ENCODE peak calls at places on chromosomes 11 and 22, in five cellular contexts. M is GM12892, D is GM12878, A is K562, K is H1. Z is an unnamed sample.

GRCh38 chr22:38699784-38700183 is 959 bp downstream of the JOSD1 start:
- DNase-seq in A (no peak), D (no peak), M (no peak), K (no peak), Z (no peak)

GRCh38 chr22:39763276-39763675 is 130.3 kb downstream of the ENTHD1 start:
- DNase-seq in A (no peak), K (no peak), M (no peak), D (no peak), Z (no peak)

GRCh38 chr11:134407321-134407828 is 4.7 kb downstream of the B3GAT1 start:
- DNase-seq in M (no peak), A (no peak), K (no peak), D (no peak), Z (no peak)

GRCh38 chr11:19827399-19828135 is 114.9 kb downstream of the NAV2 start:
- DNase-seq in A (no peak), M (no peak), D (no peak), K (no peak), Z (no peak)

GRCh38 chr22:48217596-48217995 is 1455.1 kb downstream of the TBC1D22A start:
- DNase-seq in D (no peak), M (no peak), A (no peak), K (no peak), Z (no peak)

GRCh38 chr22:33020721-33021120 is 37.5 kb downstream of the SYN3 start:
- DNase-seq in M (no peak), D (no peak), K (no peak), A (no peak), Z (no peak)

GRCh38 chr22:48894064-48894671 is 933.5 kb downstream of the BRD1 start:
- DNase-seq in A (peak), M (no peak), D (no peak), K (peak), Z (no peak)

GRCh38 chr11:116738975-116739374 is 33.8 kb downstream of the BUD13 start:
- DNase-seq in K (no peak), D (no peak), M (no peak), A (no peak), Z (no peak)

GRCh38 chr11:123470862-123471261 is 40.8 kb downstream of the GRAMD1B start:
- DNase-seq in A (no peak), D (no peak), K (no peak), M (no peak), Z (no peak)

GRCh38 chr11:86196924-86197323 is 47.6 kb upstream of the EED start:
- DNase-seq in D (no peak), A (no peak), M (no peak), K (no peak), Z (no peak)

GRCh38 chr11:9823439-9823838 is 159.6 kb downstream of the SWAP70 start:
- DNase-seq in A (no peak), K (no peak), M (no peak), D (no peak), Z (no peak)

GRCh38 chr22:46563381-46564083 is 26.1 kb upstream of the CELSR1 start:
- DNase-seq in D (no peak), M (peak), A (peak), K (peak), Z (peak)

GRCh38 chr11:117072517-117073218 is 25.6 kb downstream of the SIK3 start:
- DNase-seq in A (peak), M (no peak), K (no peak), D (peak), Z (no peak)

GRCh38 chr11:2975594-2975993 is 16.5 kb downstream of the NAP1L4 start:
- DNase-seq in A (peak), M (no peak), K (no peak), D (no peak), Z (no peak)

GRCh38 chr11:68373189-68373809 is 60.9 kb downstream of the LRP5 start:
- DNase-seq in M (no peak), A (no peak), K (no peak), D (no peak), Z (no peak)

GRCh38 chr22:20089977-20090729 is 10.1 kb downstream of the DGCR8 start:
- DNase-seq in K (no peak), D (no peak), M (no peak), A (no peak), Z (no peak)

GRCh38 chr11:61378713-61379313 is 13.6 kb upstream of the TMEM216 start:
- DNase-seq in K (no peak), A (no peak), D (no peak), M (no peak), Z (no peak)

GRCh38 chr11:93193721-93194120 is 4.1 kb downstream of the SLC36A4 start:
- DNase-seq in K (no peak), A (no peak), D (no peak), M (no peak), Z (no peak)

GRCh38 chr11:77752518-77752917 is 68.0 kb downstream of the RSF1 start:
- DNase-seq in A (no peak), M (no peak), K (no peak), D (no peak), Z (no peak)

GRCh38 chr11:104422320-104422944 is 258.5 kb upstream of the PDGFD start:
- DNase-seq in M (no peak), A (no peak), K (no peak), D (no peak), Z (no peak)

GRCh38 chr11:131300304-131300703 is 70.1 kb upstream of the NTM start:
- DNase-seq in M (no peak), K (no peak), A (no peak), D (no peak), Z (no peak)

GRCh38 chr11:24064309-24064903 is 432.4 kb upstream of the LUZP2 start:
- DNase-seq in M (no peak), D (no peak), K (no peak), A (no peak), Z (no peak)

GRCh38 chr11:13207665-13208594 is 69.7 kb upstream of the BMAL1 start:
- DNase-seq in D (no peak), M (no peak), A (peak), K (peak), Z (no peak)

GRCh38 chr11:23556163-23556750 is 696.0 kb upstream of the CCDC179 start:
- DNase-seq in D (no peak), M (no peak), A (no peak), K (no peak), Z (no peak)

GRCh38 chr11:72249961-72250360 is 6.0 kb upstream of the PHOX2A start:
- DNase-seq in A (no peak), K (no peak), D (no peak), M (no peak), Z (no peak)

GRCh38 chr22:19940536-19941364 is 822 bp upstream of the COMT start:
- DNase-seq in D (no peak), K (no peak), M (no peak), A (no peak), Z (no peak)

GRCh38 chr22:36386900-36387663 is 685 bp downstream of the MYH9 start:
- DNase-seq in K (no peak), D (no peak), A (peak), M (peak), Z (no peak)

GRCh38 chr22:36636916-36637315 is 66.6 kb downstream of the CACNG2 start:
- DNase-seq in M (no peak), D (no peak), A (no peak), K (no peak), Z (no peak)

GRCh38 chr11:15119826-15120225 is 5.1 kb downstream of the INSC start:
- DNase-seq in D (no peak), M (no peak), K (no peak), A (no peak), Z (no peak)

GRCh38 chr11:126438691-126439090 is 83.2 kb downstream of the ST3GAL4 start:
- DNase-seq in D (no peak), M (no peak), A (no peak), K (no peak), Z (no peak)

GRCh38 chr11:72629266-72629665 is 45.0 kb downstream of the PDE2A start:
- DNase-seq in M (no peak), A (no peak), K (no peak), D (no peak), Z (no peak)

GRCh38 chr11:11113676-11114075 is 239.4 kb downstream of the CSNK2A3 start:
- DNase-seq in M (no peak), D (peak), K (no peak), A (no peak), Z (no peak)

GRCh38 chr11:23976369-23976768 is 520.5 kb upstream of the LUZP2 start:
- DNase-seq in K (no peak), A (no peak), M (no peak), D (no peak), Z (no peak)

GRCh38 chr11:47464479-47464878 is 15.5 kb upstream of the RAPSN start:
- DNase-seq in K (no peak), M (no peak), D (no peak), A (no peak), Z (no peak)

GRCh38 chr11:36012979-36013378 is 69.1 kb downstream of the LDLRAD3 start:
- DNase-seq in D (no peak), M (no peak), A (no peak), K (no peak), Z (no peak)

GRCh38 chr22:23107487-23108323 is 34.1 kb downstream of the RSPH14 start:
- DNase-seq in K (no peak), M (no peak), D (no peak), A (no peak), Z (no peak)

GRCh38 chr22:43158778-43159483 is 7.6 kb downstream of the TSPO start:
- DNase-seq in A (no peak), K (no peak), D (no peak), M (no peak), Z (no peak)

GRCh38 chr22:43157874-43158546 is 6.7 kb downstream of the TSPO start:
- DNase-seq in M (no peak), A (no peak), D (no peak), K (no peak), Z (no peak)

GRCh38 chr22:43159484-43160178 is 8.3 kb downstream of the TSPO start:
- DNase-seq in K (peak), A (no peak), M (no peak), D (no peak), Z (no peak)

GRCh38 chr22:43162412-43163150 is 11.2 kb downstream of the TSPO start:
- DNase-seq in D (no peak), A (no peak), K (no peak), M (no peak), Z (no peak)

GRCh38 chr22:43160497-43161126 is 9.3 kb downstream of the TSPO start:
- DNase-seq in K (no peak), M (no peak), D (no peak), A (no peak), Z (no peak)
- TF ChIP-seq TAF1 in K (no peak), M (no peak), D (no peak), A (no peak), Z (no peak)

GRCh38 chr11:83044958-83045712 is 26.6 kb downstream of the RAB30 start:
- DNase-seq in A (peak), D (no peak), K (no peak), M (no peak), Z (peak)

GRCh38 chr11:83051760-83052671 is 19.7 kb downstream of the RAB30 start:
- DNase-seq in A (no peak), D (no peak), K (no peak), M (no peak), Z (no peak)

GRCh38 chr11:83042966-83043711 is 28.6 kb downstream of the RAB30 start:
- DNase-seq in A (no peak), K (no peak), M (no peak), D (no peak), Z (no peak)

GRCh38 chr11:83046626-83047172 is 25.0 kb downstream of the RAB30 start:
- DNase-seq in M (no peak), K (no peak), A (no peak), D (no peak), Z (no peak)

GRCh38 chr11:83047515-83048225 is 24.0 kb downstream of the RAB30 start:
- DNase-seq in K (no peak), A (no peak), D (no peak), M (no peak), Z (no peak)
- TF ChIP-seq POLR2AphosphoS5 in K (no peak), A (no peak), D (no peak), M (no peak), Z (no peak)

DNA sequence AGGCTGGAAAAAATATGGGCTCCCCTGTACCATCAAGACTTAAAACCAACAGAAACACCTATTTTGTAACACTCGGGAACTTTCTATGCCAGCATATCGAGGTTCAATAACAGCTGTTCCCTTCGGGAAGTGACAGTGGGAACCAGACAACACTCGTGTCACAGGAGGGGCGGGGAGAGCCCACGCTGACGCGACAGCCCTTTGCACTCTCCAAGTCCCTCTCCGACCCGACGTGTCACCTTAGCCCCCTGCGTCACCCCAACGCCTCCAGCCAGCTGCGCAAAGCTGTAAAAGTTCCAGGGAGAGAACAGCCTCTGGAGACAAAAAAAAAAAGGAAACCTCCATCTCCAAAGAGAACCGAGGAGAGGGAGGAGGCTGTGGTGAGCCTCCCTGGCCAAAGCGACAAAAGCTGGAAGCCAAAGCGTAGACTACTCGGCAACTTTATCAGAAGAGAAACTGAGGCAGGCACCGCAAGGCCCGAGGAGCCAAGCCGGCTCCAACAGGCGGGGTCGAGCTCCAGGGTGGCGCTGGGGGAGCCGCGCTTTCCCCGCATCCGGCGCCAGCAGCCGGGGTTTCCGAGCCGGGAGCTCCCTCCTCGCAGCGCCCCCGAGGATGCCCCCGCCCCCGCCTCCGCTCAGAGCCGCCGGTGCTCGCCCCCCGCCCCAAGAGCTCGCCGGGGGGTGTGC is 751 bp downstream of the ARFGAP3 start:
- DNase-seq in D (no peak), K (peak), M (peak), A (peak), Z (peak)
- TF ChIP-seq POLR2A in D (peak), K (no peak), M (no peak), A (no peak), Z (no peak)

GRCh38 chr22:26709617-26710390 is 52.4 kb downstream of the MIAT start:
- DNase-seq in D (no peak), M (no peak), A (no peak), K (no peak), Z (no peak)
- TF ChIP-seq TAF1 in D (no peak), M (no peak), A (no peak), K (no peak), Z (no peak)

GRCh38 chr11:1882265-1883238 is 9.1 kb downstream of the PRR33 start:
- DNase-seq in K (peak), D (no peak), A (peak), M (peak), Z (peak)
- TF ChIP-seq POLR2AphosphoS5 in K (no peak), D (no peak), A (no peak), M (no peak), Z (no peak)

DNA sequence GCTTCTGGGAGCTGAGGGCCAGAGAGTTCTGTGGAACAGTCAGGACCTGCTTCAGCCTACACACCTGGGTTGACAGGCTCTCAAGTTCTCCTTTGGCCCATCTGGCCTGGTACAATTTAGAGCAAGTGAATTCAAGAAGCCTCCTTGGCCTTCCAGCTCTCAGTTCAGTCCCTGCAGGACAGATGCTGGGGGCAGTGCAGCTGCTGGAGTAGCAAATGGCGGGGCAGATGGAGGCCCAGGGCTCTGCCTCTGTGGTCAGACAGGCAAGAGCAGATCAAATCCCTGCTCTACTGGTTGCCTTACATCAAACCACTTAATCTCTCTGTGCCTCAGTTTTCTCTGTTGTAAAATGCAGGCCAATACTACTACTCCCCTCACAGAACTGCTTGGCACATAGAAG is 8.7 kb upstream of the KCNK7 start:
- DNase-seq in K (no peak), M (no peak), D (no peak), A (no peak), Z (no peak)
- TF ChIP-seq POLR2A in K (no peak), M (no peak), D (no peak), A (no peak), Z (no peak)

DNA sequence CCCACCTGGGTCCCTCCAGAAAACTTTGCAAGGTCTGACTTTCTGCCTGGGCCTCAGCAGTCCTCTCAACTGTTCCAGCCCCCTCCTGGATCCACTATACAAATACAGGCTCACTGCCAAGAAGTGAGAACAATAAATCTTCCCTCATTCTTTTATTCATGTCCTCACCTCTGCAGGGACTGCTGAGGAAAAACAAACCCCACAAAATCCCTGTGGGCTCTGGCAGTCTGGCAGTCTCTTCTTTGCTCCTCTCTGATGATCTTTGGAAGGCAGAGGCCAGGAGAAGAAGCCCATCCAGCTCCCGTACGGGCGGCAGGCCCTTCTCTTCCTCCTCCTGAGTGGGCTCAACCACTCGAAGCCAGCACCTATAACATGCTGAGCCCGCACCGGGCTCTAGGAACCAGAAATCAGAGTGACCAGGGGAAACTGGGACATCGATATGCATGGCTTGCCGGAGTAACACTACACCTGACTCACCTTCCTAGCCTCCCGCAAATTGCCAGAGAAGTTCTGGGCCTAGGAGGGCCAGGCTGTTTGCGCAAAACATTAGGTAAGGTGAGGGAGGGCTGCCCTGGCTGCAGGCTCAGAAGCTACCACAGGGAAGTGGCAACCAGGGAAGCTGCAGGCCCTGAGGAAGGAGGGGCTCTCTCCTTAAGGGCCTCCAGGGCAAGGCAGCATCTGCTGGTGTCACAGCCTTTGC is 24.2 kb downstream of the TMPRSS5 start:
- DNase-seq in D (no peak), A (peak), M (no peak), K (peak), Z (no peak)
- TF ChIP-seq TAF1 in D (no peak), A (no peak), M (no peak), K (no peak), Z (no peak)

GRCh38 chr22:30308518-30309230 is 18.1 kb downstream of the TBC1D10A start:
- DNase-seq in K (no peak), D (peak), A (no peak), M (peak), Z (no peak)
- TF ChIP-seq POLR2AphosphoS5 in K (no peak), D (peak), A (no peak), M (peak), Z (peak)